ENCODE peak calls at places on chromosome 18, in ten cellular contexts. P is A549; L is HFFc6; N is heart left ventricle; A is osteocyte; V is HFF-Myc; S is transverse colon; Z is tibial nerve; G is spleen; F is CD8-positive, alpha-beta T cell. Y is an unnamed sample.

GRCh38 chr18:56172527-56172926 is 465.9 kb downstream of the TXNL1 start:
- DNase-seq in V (no peak), F (no peak), L (no peak), A (no peak), S (no peak), G (no peak), Z (no peak), N (no peak), P (no peak), Y (no peak)

GRCh38 chr18:57023483-57023882 is 123.4 kb upstream of the BOD1L2 start:
- DNase-seq in P (no peak), A (no peak), S (no peak), G (no peak), Z (no peak), F (no peak), N (no peak), L (no peak), V (no peak), Y (no peak)

GRCh38 chr18:33583901-33584300 is 5.9 kb downstream of the ASXL3 start:
- DNase-seq in G (no peak), L (no peak), P (no peak), N (no peak), Z (no peak), A (no peak), F (no peak), V (no peak), S (no peak), Y (no peak)

GRCh38 chr18:42614619-42615293 is 500.7 kb downstream of the RIT2 start:
- DNase-seq in F (no peak), A (no peak), N (peak), V (no peak), L (no peak), G (no peak), S (no peak), P (no peak), Z (no peak), Y (no peak)

GRCh38 chr18:50662177-50662576 is 102.3 kb downstream of the MAPK4 start:
- DNase-seq in G (no peak), F (no peak), A (no peak), V (no peak), L (no peak), S (no peak), N (no peak), P (no peak), Z (no peak), Y (no peak)

GRCh38 chr18:10306779-10307178 is 147.7 kb upstream of the APCDD1 start:
- DNase-seq in F (no peak), Z (no peak), G (no peak), L (no peak), P (no peak), V (no peak), A (no peak), N (no peak), S (no peak), Y (no peak)

GRCh38 chr18:73164430-73164829 is 296.6 kb upstream of the NETO1 start:
- DNase-seq in N (no peak), Z (no peak), F (no peak), G (no peak), S (no peak), A (no peak), V (no peak), P (no peak), L (no peak), Y (no peak)

GRCh38 chr18:4599312-4599711 is 144.2 kb upstream of the DLGAP1 start:
- DNase-seq in P (no peak), N (no peak), A (no peak), L (no peak), S (no peak), Z (no peak), G (no peak), V (no peak), F (no peak), Y (peak)

GRCh38 chr18:79575891-79576685 is 103.5 kb upstream of the CTDP1 start:
- DNase-seq in S (peak), F (no peak), V (peak), A (peak), N (peak), L (no peak), Z (peak), P (no peak), G (peak), Y (no peak)

GRCh38 chr18:58497845-58498244 is 131.0 kb downstream of the ALPK2 start:
- DNase-seq in G (no peak), P (no peak), N (no peak), L (peak), S (no peak), F (no peak), V (no peak), A (no peak), Z (no peak), Y (no peak)

GRCh38 chr18:832085-832681 is 20.1 kb upstream of the YES1 start:
- DNase-seq in F (no peak), L (no peak), Z (no peak), A (no peak), N (peak), S (peak), V (no peak), P (no peak), G (peak), Y (peak)

GRCh38 chr18:50586710-50587109 is 26.8 kb downstream of the MAPK4 start:
- DNase-seq in P (no peak), G (no peak), L (no peak), N (no peak), S (no peak), F (no peak), Z (no peak), V (no peak), A (no peak), Y (no peak)

GRCh38 chr18:69648486-69648885 is 247.8 kb downstream of the DOK6 start:
- DNase-seq in F (no peak), L (no peak), P (no peak), G (no peak), V (no peak), S (no peak), A (no peak), N (no peak), Z (no peak), Y (no peak)

GRCh38 chr18:61502472-61502871 is 169.2 kb downstream of the CDH20 start:
- DNase-seq in Z (no peak), S (peak), V (peak), A (no peak), F (no peak), G (no peak), N (no peak), P (peak), L (peak), Y (peak)

GRCh38 chr18:45008694-45009372 is 328.1 kb downstream of the SETBP1 start:
- DNase-seq in V (no peak), N (no peak), A (no peak), G (peak), P (no peak), L (no peak), S (no peak), F (no peak), Z (no peak), Y (no peak)

GRCh38 chr18:21389283-21389682 is 147.3 kb downstream of the GREB1L start:
- DNase-seq in P (no peak), A (no peak), N (no peak), G (no peak), F (no peak), V (no peak), L (no peak), Z (no peak), S (no peak), Y (no peak)
- TF ChIP-seq CTCF in P (peak), A (no peak), N (no peak), G (no peak), F (no peak), V (no peak), L (peak), Z (no peak), S (no peak), Y (no peak)

GRCh38 chr18:49048361-49048760 is 97.6 kb upstream of the SMAD7 start:
- DNase-seq in V (peak), P (no peak), S (no peak), A (peak), Z (no peak), L (peak), F (no peak), G (no peak), N (no peak), Y (no peak)
- TF ChIP-seq CTCF in V (no peak), P (no peak), S (no peak), A (no peak), Z (no peak), L (no peak), F (no peak), G (no peak), N (no peak), Y (no peak)

GRCh38 chr18:7059276-7059675 is 58.3 kb downstream of the LAMA1 start:
- DNase-seq in P (no peak), F (no peak), S (no peak), A (no peak), V (no peak), L (no peak), G (no peak), N (no peak), Z (no peak), Y (no peak)
- TF ChIP-seq CTCF in P (no peak), F (no peak), S (no peak), A (no peak), V (no peak), L (no peak), G (no peak), N (no peak), Z (no peak), Y (no peak)

GRCh38 chr18:11909597-11910026 is 1.5 kb upstream of the MPPE1 start:
- DNase-seq in A (no peak), G (no peak), L (peak), Z (no peak), P (no peak), F (no peak), S (no peak), N (no peak), V (no peak), Y (no peak)

GRCh38 chr18:11906181-11906580 is 1.9 kb downstream of the MPPE1 start:
- DNase-seq in P (no peak), L (no peak), Z (no peak), A (no peak), S (no peak), G (no peak), N (no peak), V (no peak), F (no peak), Y (no peak)

GRCh38 chr18:11909081-11909410 is 929 bp upstream of the MPPE1 start:
- DNase-seq in N (no peak), G (no peak), F (no peak), V (no peak), S (no peak), A (no peak), P (no peak), Z (no peak), L (no peak), Y (no peak)

GRCh38 chr18:11906926-11907874 is 917 bp downstream of the MPPE1 start:
- DNase-seq in A (no peak), N (no peak), F (no peak), P (no peak), S (no peak), Z (no peak), G (no peak), V (no peak), L (no peak), Y (no peak)

DNA sequence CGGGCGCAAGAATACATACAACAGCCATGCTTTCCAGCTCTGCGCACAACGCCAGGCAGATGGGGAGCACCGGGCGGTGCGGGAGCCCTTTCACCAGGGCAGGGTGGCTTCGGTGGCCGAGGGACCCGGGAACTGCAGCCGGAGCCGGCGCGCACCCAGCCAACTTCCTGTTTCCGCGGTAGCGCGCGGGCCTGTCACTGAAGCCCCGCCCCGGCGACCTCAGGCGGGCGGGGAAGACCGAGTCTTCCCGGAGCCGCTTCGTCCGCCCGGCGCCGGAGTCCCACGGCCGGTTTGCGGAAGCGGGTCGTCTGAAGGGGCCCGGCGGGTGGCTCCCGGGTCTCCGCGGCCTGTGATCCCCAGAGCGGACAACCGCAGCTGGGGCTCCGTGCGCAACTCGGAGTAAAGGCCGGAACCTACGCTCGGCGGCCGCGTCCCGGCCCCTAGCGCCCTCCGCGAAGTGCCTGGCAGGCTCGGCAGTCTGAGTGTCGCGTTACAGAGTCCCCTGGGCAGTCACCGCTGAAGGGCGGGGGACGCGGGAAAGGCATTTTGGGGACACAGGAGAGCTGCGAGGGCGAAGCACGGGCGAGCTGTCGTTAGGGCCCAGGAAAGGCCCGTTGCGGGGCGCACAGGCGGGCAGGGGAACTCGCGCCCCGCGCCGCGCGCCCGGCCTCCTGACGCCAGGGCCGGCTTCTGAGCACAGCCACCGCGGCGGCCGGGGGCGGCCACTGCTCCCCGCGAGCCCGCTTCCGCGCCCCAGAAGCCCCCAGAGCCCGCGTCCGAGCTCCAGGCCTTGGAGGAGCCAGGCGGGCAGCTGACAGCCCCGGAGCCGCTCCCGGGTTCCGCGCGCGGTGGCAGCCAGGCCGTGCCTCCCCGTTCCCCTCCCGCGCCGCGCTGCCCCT is at the start of gene MPPE1:
- DNase-seq in V (peak), L (peak), P (peak), F (peak), G (peak), A (peak), S (peak), Z (peak), N (peak), Y (peak)
- TF ChIP-seq CTCF in V (no peak), L (no peak), P (no peak), F (no peak), G (peak), A (no peak), S (no peak), Z (no peak), N (no peak), Y (no peak)

GRCh38 chr18:75130591-75131274 is 78.2 kb downstream of the PTGR3 start:
- DNase-seq in N (no peak), G (peak), V (no peak), P (no peak), S (no peak), A (peak), L (no peak), Z (no peak), F (peak), Y (no peak)
- TF ChIP-seq CTCF in N (no peak), G (no peak), V (no peak), P (no peak), S (no peak), A (peak), L (peak), Z (no peak), F (no peak), Y (no peak)

Y was measured in endothelial cell.